ENCODE peak calls at places on chromosomes 3 and 15, in ten cellular contexts. X is cardiac muscle cell, T is right atrium auricular region, K is uterus, Z is upper lobe of right lung, J is A549, H is BE2C, M is lower lobe of right lung, E is PC-9, L is MM.1S. P is an unnamed sample. For H3K9me3, the result is how much of the 10 kb centered on the place peaks cover.

GRCh38 chr3:119368243-119368800 is 74.1 kb downstream of the ARHGAP31 start:
- DNase-seq in X (no peak), T (no peak), K (no peak), Z (no peak), J (no peak), H (no peak), M (no peak), E (no peak), L (no peak), P (no peak)

GRCh38 chr3:69012111-69012835 is 1.2 kb downstream of the EOGT start:
- DNase-seq in X (no peak), T (no peak), K (peak), Z (peak), J (no peak), H (peak), M (peak), E (no peak), L (no peak), P (no peak)

GRCh38 chr15:73335026-73335425 is 33.7 kb downstream of the HCN4 start:
- DNase-seq in X (no peak), T (no peak), K (no peak), Z (peak), J (no peak), H (no peak), M (peak), E (no peak), L (no peak), P (no peak)

GRCh38 chr3:172201990-172202318 is 162.6 kb downstream of the FNDC3B start:
- DNase-seq in X (no peak), T (no peak), K (peak), Z (no peak), J (no peak), H (no peak), M (no peak), E (no peak), L (no peak), P (no peak)

GRCh38 chr3:33071181-33071580 is 25.8 kb downstream of the GLB1 start:
- DNase-seq in X (no peak), T (no peak), K (no peak), Z (no peak), J (no peak), H (no peak), M (no peak), E (no peak), L (no peak), P (no peak)

GRCh38 chr3:155585384-155585783 is 159.5 kb downstream of the PLCH1 start:
- DNase-seq in X (peak), T (no peak), K (no peak), Z (no peak), J (no peak), H (no peak), M (no peak), E (no peak), L (no peak), P (no peak)

GRCh38 chr15:43185161-43186002 is at the start of gene CCNDBP1:
- DNase-seq in X (peak), T (peak), K (peak), Z (peak), J (peak), H (peak), M (peak), E (peak), L (peak), P (peak)

GRCh38 chr15:80550219-80550909 is 144.7 kb upstream of the ABHD17C start:
- DNase-seq in X (peak), T (no peak), K (no peak), Z (no peak), J (peak), H (no peak), M (no peak), E (peak), L (no peak), P (no peak)

GRCh38 chr3:195236076-195236798 is 34.7 kb downstream of the XXYLT1 start:
- DNase-seq in X (no peak), T (no peak), K (peak), Z (peak), J (no peak), H (no peak), M (peak), E (no peak), L (no peak), P (no peak)

GRCh38 chr3:42892169-42892568 is 13.8 kb upstream of the ZNF662 start:
- DNase-seq in X (no peak), T (no peak), K (no peak), Z (no peak), J (no peak), H (no peak), M (no peak), E (no peak), L (no peak), P (no peak)

GRCh38 chr3:133256787-133257483 is 142.9 kb upstream of the BFSP2 start:
- DNase-seq in X (no peak), T (no peak), K (no peak), Z (no peak), J (no peak), H (no peak), M (no peak), E (no peak), L (peak), P (no peak)

GRCh38 chr15:66224946-66225345 is 28.6 kb downstream of the MEGF11 start:
- DNase-seq in X (no peak), T (no peak), K (no peak), Z (peak), J (no peak), H (no peak), M (no peak), E (no peak), L (no peak), P (no peak)

GRCh38 chr3:104628185-104628789 is 738.4 kb upstream of the ALCAM start:
- DNase-seq in X (peak), T (no peak), K (no peak), Z (no peak), J (peak), H (peak), M (no peak), E (peak), L (peak), P (no peak)

GRCh38 chr3:35936571-35936970 is 297.2 kb downstream of the ARPP21 start:
- DNase-seq in X (no peak), T (no peak), K (no peak), Z (no peak), J (no peak), H (no peak), M (no peak), E (no peak), L (no peak), P (no peak)

GRCh38 chr3:99111235-99111634 is 209.7 kb upstream of the DCBLD2 start:
- DNase-seq in X (no peak), T (no peak), K (no peak), Z (no peak), J (no peak), H (no peak), M (no peak), E (no peak), L (no peak), P (no peak)

GRCh38 chr15:52042051-52042851 is 23.2 kb downstream of the MAPK6 start:
- DNase-seq in X (no peak), T (no peak), K (no peak), Z (no peak), J (no peak), H (no peak), M (no peak), E (no peak), L (peak), P (no peak)

GRCh38 chr3:24365168-24365567 is 129.5 kb downstream of the THRB start:
- DNase-seq in X (no peak), T (peak), K (peak), Z (no peak), J (peak), H (no peak), M (no peak), E (peak), L (no peak), P (no peak)

GRCh38 chr3:37556789-37557301 is 304.8 kb upstream of the CTDSPL start:
- DNase-seq in X (no peak), T (no peak), K (no peak), Z (no peak), J (no peak), H (no peak), M (no peak), E (no peak), L (no peak), P (no peak)

GRCh38 chr15:36977620-36978610 is 122.4 kb downstream of the MEIS2 start:
- DNase-seq in X (no peak), T (no peak), K (no peak), Z (no peak), J (no peak), H (no peak), M (no peak), E (no peak), L (no peak), P (no peak)

GRCh38 chr3:170507063-170507462 is 78.8 kb downstream of the SLC7A14 start:
- DNase-seq in X (no peak), T (no peak), K (no peak), Z (no peak), J (no peak), H (no peak), M (no peak), E (no peak), L (no peak), P (no peak)

GRCh38 chr3:129051776-129052400 is 8.7 kb upstream of the GP9 start:
- DNase-seq in X (no peak), T (peak), K (no peak), Z (peak), J (no peak), H (no peak), M (peak), E (peak), L (no peak), P (no peak)

GRCh38 chr15:45829336-45830153 is 194.7 kb downstream of the SQOR start:
- DNase-seq in X (no peak), T (no peak), K (no peak), Z (no peak), J (no peak), H (peak), M (no peak), E (no peak), L (no peak), P (no peak)

GRCh38 chr3:61015840-61016239 is 235.4 kb downstream of the FHIT start:
- DNase-seq in X (no peak), T (no peak), K (no peak), Z (no peak), J (no peak), H (no peak), M (no peak), E (no peak), L (no peak), P (no peak)

GRCh38 chr3:149042766-149043386 is 43.5 kb downstream of the HLTF start:
- DNase-seq in X (no peak), T (no peak), K (no peak), Z (no peak), J (no peak), H (no peak), M (no peak), E (no peak), L (peak), P (no peak)

GRCh38 chr3:153084431-153084830 is 77.6 kb upstream of the RAP2B start:
- DNase-seq in X (no peak), T (no peak), K (no peak), Z (no peak), J (no peak), H (no peak), M (no peak), E (no peak), L (no peak), P (no peak)

GRCh38 chr15:92638291-92638708 is 17.3 kb downstream of the FAM174B start:
- DNase-seq in X (no peak), T (no peak), K (no peak), Z (no peak), J (no peak), H (no peak), M (peak), E (peak), L (peak), P (peak)

GRCh38 chr15:46815765-46816164 is 901.5 kb upstream of the SEMA6D start:
- DNase-seq in X (peak), T (no peak), K (no peak), Z (no peak), J (no peak), H (peak), M (no peak), E (no peak), L (no peak), P (no peak)

GRCh38 chr3:106745344-106746168 is 631.7 kb upstream of the CCDC54 start:
- DNase-seq in X (no peak), T (no peak), K (no peak), Z (no peak), J (no peak), H (no peak), M (no peak), E (no peak), L (no peak), P (no peak)

GRCh38 chr3:3573341-3573740 is 225.9 kb upstream of the LRRN1 start:
- DNase-seq in X (no peak), T (no peak), K (no peak), Z (no peak), J (no peak), H (no peak), M (no peak), E (no peak), L (no peak), P (no peak)

GRCh38 chr3:140204271-140204984 is 269.4 kb downstream of the CLSTN2 start:
- DNase-seq in X (no peak), T (no peak), K (no peak), Z (no peak), J (no peak), H (no peak), M (no peak), E (no peak), L (no peak), P (no peak)

GRCh38 chr3:184807549-184807948 is 4.4 kb upstream of the VPS8 start:
- DNase-seq in X (no peak), T (no peak), K (no peak), Z (no peak), J (no peak), H (no peak), M (no peak), E (no peak), L (no peak), P (no peak)

GRCh38 chr3:111976254-111976653 is 2.6 kb upstream of the ABHD10 start:
- DNase-seq in X (no peak), T (no peak), K (no peak), Z (no peak), J (no peak), H (no peak), M (no peak), E (no peak), L (no peak), P (no peak)

GRCh38 chr3:58102371-58102750 is 94.1 kb downstream of the FLNB start:
- DNase-seq in X (no peak), T (no peak), K (no peak), Z (no peak), J (no peak), H (no peak), M (no peak), E (no peak), L (no peak), P (no peak)

GRCh38 chr3:182565916-182566524 is 227.3 kb upstream of the ATP11B start:
- DNase-seq in X (no peak), T (no peak), K (no peak), Z (no peak), J (no peak), H (no peak), M (no peak), E (no peak), L (no peak), P (no peak)

GRCh38 chr3:3662610-3663009 is 136.6 kb upstream of the LRRN1 start:
- DNase-seq in X (no peak), T (no peak), K (no peak), Z (no peak), J (no peak), H (no peak), M (no peak), E (no peak), L (no peak), P (no peak)

GRCh38 chr3:16382852-16383251 is 117.8 kb downstream of the OXNAD1 start:
- DNase-seq in X (no peak), T (no peak), K (no peak), Z (no peak), J (no peak), H (no peak), M (no peak), E (no peak), L (no peak), P (no peak)

GRCh38 chr15:69666441-69666882 is 213.8 kb downstream of the RPLP1 start:
- DNase-seq in X (no peak), T (no peak), K (no peak), Z (no peak), J (no peak), H (no peak), M (peak), E (no peak), L (no peak), P (no peak)

GRCh38 chr3:88031543-88032148 is 27.2 kb downstream of the CGGBP1 start:
- DNase-seq in X (no peak), T (no peak), K (no peak), Z (no peak), J (no peak), H (no peak), M (no peak), E (peak), L (peak), P (no peak)

DNA sequence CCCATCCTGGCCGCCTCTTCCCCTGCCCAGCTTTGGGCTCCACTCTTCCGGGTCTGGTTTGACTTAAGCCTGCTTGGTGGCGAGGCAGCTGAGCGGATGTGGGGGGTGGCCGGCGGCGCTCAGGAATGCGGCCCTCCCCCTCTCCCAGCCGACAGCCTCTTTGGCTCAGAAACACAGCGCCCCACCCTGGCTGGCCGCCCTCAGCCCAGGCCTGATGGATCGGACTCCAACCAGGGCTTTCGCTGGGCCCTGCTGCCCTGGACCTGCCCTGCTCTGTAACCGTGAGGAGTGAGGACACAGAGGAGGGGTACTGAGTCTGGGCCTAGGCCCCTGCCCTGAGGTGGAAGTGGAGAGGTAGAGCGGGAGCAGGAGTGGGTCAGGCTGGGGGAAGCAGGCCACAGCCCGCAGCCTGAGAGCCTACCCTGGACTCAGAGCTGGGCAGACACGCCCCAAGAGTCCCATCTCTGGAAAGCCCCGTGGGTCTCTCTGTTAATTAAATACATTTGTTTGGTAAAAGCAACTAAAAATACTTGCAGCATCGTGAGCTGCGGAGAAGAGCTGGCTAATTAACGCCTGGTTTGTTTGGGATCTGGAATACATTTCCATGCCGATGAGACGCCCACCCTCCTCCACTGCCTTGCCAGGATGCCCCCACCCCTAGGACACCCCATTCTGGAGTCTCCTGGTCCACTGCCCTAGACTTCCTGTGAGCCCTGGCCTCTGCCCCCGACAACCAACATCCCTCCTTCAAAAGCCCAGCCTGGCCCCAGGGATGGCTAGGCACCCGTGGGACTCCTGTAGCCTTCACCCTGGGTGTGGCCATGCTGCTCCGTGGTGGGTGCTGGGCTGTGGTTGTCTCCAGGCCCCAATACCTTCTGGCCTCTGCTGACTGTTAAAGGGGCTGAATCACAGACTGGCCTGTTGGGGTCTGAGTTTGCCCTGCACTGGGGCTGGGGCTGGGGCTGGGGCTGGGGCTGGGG is 19.6 kb downstream of the PLXNA1 start:
- DNase-seq in X (peak), T (peak), K (peak), Z (peak), J (no peak), H (peak), M (peak), E (no peak), L (no peak), P (peak)
- TF ChIP-seq CTCF in X (peak), T (peak), K (peak), Z (peak), J (no peak), H (peak), M (peak), E (no peak), L (no peak), P (peak)

DNA sequence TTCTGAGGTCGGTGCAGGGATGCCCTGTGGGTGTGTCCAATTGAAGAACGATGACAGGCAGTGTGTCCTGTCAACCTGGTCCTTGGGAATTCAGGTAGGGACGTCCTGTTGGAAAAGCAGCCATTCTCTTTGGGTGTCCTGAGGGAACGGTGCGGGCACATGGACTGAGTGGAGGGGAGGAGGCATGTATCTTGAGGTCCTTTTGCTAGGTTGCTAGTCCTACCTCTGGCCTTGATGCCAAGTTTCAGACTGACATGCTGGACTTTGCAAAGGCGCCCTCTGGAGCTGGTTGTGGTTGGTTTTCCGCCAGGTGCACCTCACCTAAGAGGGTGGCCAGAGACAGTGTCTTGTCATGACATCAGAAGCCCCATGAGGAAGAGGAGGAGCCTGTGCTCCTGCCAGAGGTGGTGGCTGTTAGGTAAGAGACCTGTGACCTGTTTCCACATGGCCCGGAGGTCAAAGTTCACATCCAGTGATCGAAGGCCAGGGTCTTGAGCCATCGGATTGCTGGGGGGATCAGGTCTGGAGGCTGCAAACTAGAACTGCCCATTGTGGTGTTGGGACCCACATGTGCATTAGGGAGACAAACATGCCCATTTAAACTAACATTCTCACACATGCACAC is 106.3 kb downstream of the SNRPN start:
- DNase-seq in X (no peak), T (no peak), K (peak), Z (no peak), J (no peak), H (no peak), M (peak), E (no peak), L (no peak), P (no peak)
- H3K9me3 ChIP-seq in X (under half), T (half or more), K (half or more), Z (half or more), J (half or more), H (under half), M (half or more), E (under half), L (under half), P (half or more)

DNA sequence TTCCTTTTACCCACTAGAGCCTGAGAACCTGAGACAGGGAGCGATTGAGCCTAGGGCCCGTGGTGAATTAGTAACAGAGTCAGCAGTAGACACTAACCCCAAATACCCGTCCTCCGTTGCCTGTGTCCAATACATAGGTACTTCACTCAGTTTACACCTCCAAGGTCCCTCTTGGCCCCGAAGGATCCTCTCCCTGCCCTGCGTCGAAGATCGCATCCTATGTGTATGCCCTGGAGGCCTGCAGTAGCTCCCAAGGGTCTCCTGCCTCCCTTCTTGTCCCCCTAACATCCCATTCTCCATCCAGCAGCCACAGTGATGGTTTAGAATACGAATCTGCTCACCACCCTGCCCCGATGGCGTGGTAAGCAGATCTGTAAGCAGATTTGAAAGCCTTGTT is 67.0 kb downstream of the ISG20 start:
- DNase-seq in X (no peak), T (no peak), K (no peak), Z (no peak), J (no peak), H (no peak), M (no peak), E (no peak), L (no peak), P (no peak)
- H3K4me3 ChIP-seq in X (peak), T (peak), K (peak), Z (peak), J (peak), H (peak), M (peak), E (no peak), L (no peak), P (no peak)

DNA sequence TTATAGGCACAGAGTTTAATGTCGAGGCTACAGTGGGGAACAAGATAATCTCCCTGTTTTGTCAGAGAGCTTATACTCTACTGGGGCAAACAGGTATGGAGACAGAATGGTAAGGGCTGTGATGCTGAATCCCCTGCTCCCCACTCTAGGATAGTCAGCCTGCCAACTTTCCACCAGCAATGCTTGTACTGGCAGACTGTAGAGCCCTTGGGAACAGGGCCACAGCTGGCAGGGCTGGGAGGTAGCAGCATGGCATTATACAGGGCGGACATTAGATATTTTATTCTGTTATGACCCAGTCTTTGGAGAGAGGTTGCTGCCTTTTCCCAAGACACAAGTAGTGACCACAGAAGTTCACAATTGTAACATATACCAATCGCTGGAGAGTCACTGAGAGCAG is 91.2 kb downstream of the ARRDC4 start:
- DNase-seq in X (no peak), T (no peak), K (no peak), Z (no peak), J (no peak), H (no peak), M (no peak), E (no peak), L (no peak), P (no peak)
- TF ChIP-seq CTCF in X (no peak), T (no peak), K (no peak), Z (no peak), J (no peak), H (no peak), M (no peak), E (no peak), L (no peak), P (no peak)

P was measured in WERI-Rb-1.